ENCODE peak calls at places on chromosomes 6 and 20, in four cellular contexts. Q is activated CD4-positive, alpha-beta T cell treated with anti-CD3 and anti-CD28 coated beads, Interleukin-2, amount 50 U/mL, for 48 hours; G is Ammon's horn; Z is GF-D8. D is an unnamed sample.
A peak's percentile ranks its signal among the peaks of the same experiment; 100 is the strongest.

GRCh38 chr6:106363401-106364138 is 3.1 kb downstream of the CRYBG1 start:
- DNase-seq in Q (no peak), G (no peak), Z (no peak), D (no peak)

GRCh38 chr6:137568067-137568466 is 73.9 kb upstream of the OLIG3 start:
- DNase-seq in Q (no peak), G (no peak), Z (no peak), D (no peak)

GRCh38 chr20:50270569-50270968 is 79.9 kb downstream of the CEBPB start:
- DNase-seq in Q (no peak), G (peak; percentile 66), Z (peak; percentile 72), D (no peak)

GRCh38 chr6:107800564-107801164 is 23.4 kb downstream of the SCML4 start:
- DNase-seq in Q (no peak), G (no peak), Z (no peak), D (no peak)

GRCh38 chr20:21509597-21510331 is 4.1 kb downstream of the NKX2-2 start:
- DNase-seq in Q (no peak), G (peak; percentile 59), Z (no peak), D (no peak)

GRCh38 chr6:158507174-158507573 is 52.7 kb upstream of the TMEM181 start:
- DNase-seq in Q (no peak), G (no peak), Z (no peak), D (no peak)

GRCh38 chr6:12001706-12002070 is 10.4 kb upstream of the HIVEP1 start:
- DNase-seq in Q (no peak), G (no peak), Z (no peak), D (no peak)

GRCh38 chr6:148943451-148943850 is 196.6 kb downstream of the UST start:
- DNase-seq in Q (no peak), G (no peak), Z (no peak), D (no peak)

GRCh38 chr6:10258341-10258740 is 156.5 kb downstream of the TFAP2A start:
- DNase-seq in Q (no peak), G (no peak), Z (no peak), D (no peak)

GRCh38 chr20:57473246-57474042 is 51.5 kb downstream of the CTCFL start:
- DNase-seq in Q (no peak), G (peak; percentile 64), Z (peak; percentile 64), D (peak; percentile 52)

GRCh38 chr20:15496501-15497039 is 1076.7 kb downstream of the KIF16B start:
- DNase-seq in Q (no peak), G (no peak), Z (no peak), D (no peak)

GRCh38 chr6:160132776-160133338 is 11.2 kb downstream of the SLC22A1 start:
- DNase-seq in Q (no peak), G (no peak), Z (no peak), D (no peak)

GRCh38 chr6:144344651-144345050 is 59.5 kb downstream of the UTRN start:
- DNase-seq in Q (no peak), G (no peak), Z (no peak), D (peak; percentile 26)

GRCh38 chr6:52127957-52128356 is 40.5 kb upstream of the PKHD1 start:
- DNase-seq in Q (no peak), G (no peak), Z (no peak), D (no peak)

GRCh38 chr6:2378891-2379652 is 133.7 kb upstream of the GMDS start:
- DNase-seq in Q (no peak), G (no peak), Z (no peak), D (no peak)

GRCh38 chr6:10163159-10163962 is 251.5 kb downstream of the TFAP2A start:
- DNase-seq in Q (no peak), G (no peak), Z (no peak), D (no peak)

GRCh38 chr6:87700729-87701675 is 1.0 kb downstream of the AKIRIN2 start:
- DNase-seq in Q (peak; percentile 30), G (peak; percentile 43), Z (peak; percentile 15), D (peak; percentile 71)

GRCh38 chr6:79518850-79519249 is 18.4 kb downstream of the LCA5 start:
- DNase-seq in Q (no peak), G (no peak), Z (no peak), D (no peak)

GRCh38 chr6:7489376-7489775 is 52.1 kb upstream of the DSP start:
- DNase-seq in Q (no peak), G (no peak), Z (no peak), D (no peak)

GRCh38 chr6:138571585-138572199 is 72.4 kb upstream of the NHSL1 start:
- DNase-seq in Q (no peak), G (no peak), Z (no peak), D (no peak)

GRCh38 chr6:107600936-107601335 is 111.0 kb downstream of the SOBP start:
- DNase-seq in Q (no peak), G (no peak), Z (no peak), D (no peak)

GRCh38 chr20:38872491-38873049 is 53.6 kb upstream of the FAM83D start:
- DNase-seq in Q (no peak), G (no peak), Z (no peak), D (no peak)

GRCh38 chr6:121885399-121886152 is 450.1 kb downstream of the GJA1 start:
- DNase-seq in Q (no peak), G (no peak), Z (no peak), D (no peak)

GRCh38 chr6:7998103-7998725 is 66.0 kb downstream of the BLOC1S5 start:
- DNase-seq in Q (no peak), G (no peak), Z (no peak), D (no peak)

GRCh38 chr6:43916091-43916923 is 146.3 kb downstream of the VEGFA start:
- DNase-seq in Q (no peak), G (no peak), Z (no peak), D (no peak)

GRCh38 chr6:99822741-99823512 is 171.1 kb downstream of the MCHR2 start:
- DNase-seq in Q (no peak), G (peak; percentile 72), Z (peak; percentile 9), D (no peak)

GRCh38 chr20:25238319-25239037 is 9.4 kb upstream of the PYGB start:
- DNase-seq in Q (no peak), G (no peak), Z (no peak), D (no peak)

GRCh38 chr6:81766482-81767069 is 14.1 kb upstream of the TENT5A start:
- DNase-seq in Q (no peak), G (peak; percentile 22), Z (peak; percentile 98), D (no peak)

GRCh38 chr20:29079769-29080690 is 2177.4 kb upstream of the DEFB115 start:
- DNase-seq in Q (no peak), G (no peak), Z (no peak), D (no peak)

GRCh38 chr6:54366647-54367327 is 58.5 kb downstream of the TINAG start:
- DNase-seq in Q (no peak), G (no peak), Z (no peak), D (no peak)

GRCh38 chr6:21110684-21111398 is 482.7 kb upstream of the SOX4 start:
- DNase-seq in Q (no peak), G (no peak), Z (no peak), D (no peak)

GRCh38 chr20:5205348-5206210 is 78.8 kb downstream of the CDS2 start:
- DNase-seq in Q (peak; percentile 69), G (peak; percentile 94), Z (peak; percentile 9), D (peak; percentile 36)

GRCh38 chr6:18513253-18513798 is 126.2 kb downstream of the RNF144B start:
- DNase-seq in Q (no peak), G (no peak), Z (no peak), D (no peak)

GRCh38 chr6:92297101-92297500 is 1122.3 kb downstream of the EPHA7 start:
- DNase-seq in Q (no peak), G (no peak), Z (no peak), D (no peak)

GRCh38 chr6:118283759-118284158 is 264.3 kb upstream of the PLN start:
- DNase-seq in Q (peak; percentile 12), G (peak; percentile 63), Z (no peak), D (no peak)

GRCh38 chr6:144550392-144550791 is 265.3 kb downstream of the UTRN start:
- DNase-seq in Q (no peak), G (no peak), Z (no peak), D (no peak)

GRCh38 chr6:88472731-88473130 is 306.6 kb upstream of the CNR1 start:
- DNase-seq in Q (no peak), G (no peak), Z (no peak), D (no peak)

D was measured in NK-92 treated with Interleukin-12 subunit alpha and Interleukin-12 subunit beta, amount 100 ng/mL, for 24 hours.